ENCODE peak calls at places on chromosomes 6 and 20, in eight cellular contexts. R, E, S, P, L, G, Y and A are unnamed samples.

GRCh38 chr20:24998631-24999445 is 6.3 kb upstream of the APMAP start:
- DNase-seq in E (no peak), P (no peak), S (peak), R (peak), Y (peak), G (no peak), L (no peak), A (no peak)

GRCh38 chr6:89087881-89088280 is 7.3 kb downstream of the PNRC1 start:
- DNase-seq in S (no peak), L (no peak), P (peak), R (no peak), Y (no peak), G (no peak), E (no peak), A (no peak)

GRCh38 chr20:10475225-10475624 is 40.1 kb downstream of the SLX4IP start:
- DNase-seq in S (peak), Y (no peak), E (no peak), R (no peak), L (no peak), P (peak), G (no peak), A (no peak)

GRCh38 chr6:36383608-36384007 is 3.9 kb downstream of the ETV7 start:
- DNase-seq in S (no peak), P (no peak), E (peak), Y (no peak), G (no peak), L (no peak), R (no peak), A (no peak)

GRCh38 chr6:7216941-7217621 is 95.9 kb downstream of the SSR1 start:
- DNase-seq in S (no peak), L (no peak), Y (no peak), G (no peak), E (no peak), R (peak), P (no peak), A (no peak)

GRCh38 chr6:49606696-49607390 is 29.8 kb downstream of the RHAG start:
- DNase-seq in E (peak), R (no peak), L (peak), G (peak), Y (no peak), S (peak), P (peak), A (peak)

GRCh38 chr6:115796829-115797228 is 263.9 kb downstream of the FRK start:
- DNase-seq in Y (no peak), L (no peak), E (no peak), S (no peak), G (no peak), P (no peak), R (no peak), A (no peak)

GRCh38 chr20:38434310-38434741 is 802 bp downstream of the SNHG17 start:
- DNase-seq in Y (no peak), S (no peak), L (peak), R (no peak), G (no peak), P (peak), E (peak), A (no peak)

GRCh38 chr6:148737806-148738205 is 9.0 kb upstream of the UST start:
- DNase-seq in S (no peak), G (no peak), L (no peak), Y (no peak), P (no peak), R (no peak), E (no peak), A (no peak)

GRCh38 chr6:105500693-105501092 is 97.8 kb upstream of the PREP start:
- DNase-seq in Y (no peak), S (no peak), L (no peak), P (no peak), R (no peak), E (no peak), G (no peak), A (no peak)

GRCh38 chr20:10076126-10077080 is 41.6 kb downstream of the ANKEF1 start:
- DNase-seq in S (peak), G (peak), P (peak), Y (no peak), L (peak), E (peak), R (no peak), A (peak)

GRCh38 chr6:88013015-88013414 is 34.6 kb upstream of the SPACA1 start:
- DNase-seq in L (peak), P (no peak), R (no peak), S (no peak), G (no peak), Y (no peak), E (no peak), A (no peak)

GRCh38 chr6:28401172-28401571 is 1.6 kb upstream of the ZSCAN12 start:
- DNase-seq in P (peak), L (peak), Y (no peak), E (no peak), G (no peak), S (peak), R (no peak), A (peak)

GRCh38 chr6:122610690-122611455 is 668 bp downstream of the PKIB start:
- DNase-seq in R (peak), L (peak), E (peak), P (peak), G (peak), S (peak), Y (no peak), A (peak)

GRCh38 chr6:39365281-39366074 is 43.0 kb upstream of the KCNK16 start:
- DNase-seq in S (peak), P (peak), G (peak), Y (no peak), L (peak), E (no peak), R (no peak), A (peak)

GRCh38 chr6:17032595-17033591 is 69.0 kb upstream of the STMND1 start:
- DNase-seq in E (peak), L (peak), Y (peak), P (peak), R (peak), S (peak), G (peak), A (peak)

GRCh38 chr20:44004306-44004915 is 89.8 kb downstream of the TOX2 start:
- DNase-seq in G (no peak), L (no peak), E (no peak), S (no peak), Y (no peak), R (no peak), P (no peak), A (no peak)

GRCh38 chr6:159213401-159213800 is 44.2 kb downstream of the FNDC1 start:
- DNase-seq in S (peak), Y (no peak), P (no peak), E (no peak), L (no peak), G (no peak), R (no peak), A (no peak)

GRCh38 chr20:32777177-32777956 is 15.2 kb downstream of the DNMT3B start:
- DNase-seq in P (no peak), E (peak), R (no peak), S (no peak), L (no peak), Y (no peak), G (no peak), A (no peak)

GRCh38 chr6:37513155-37513554 is 13.5 kb upstream of the CCDC167 start:
- DNase-seq in P (no peak), R (no peak), G (no peak), S (no peak), E (no peak), L (no peak), Y (no peak), A (no peak)

GRCh38 chr6:44002591-44003344 is 124.5 kb downstream of the MRPL14 start:
- DNase-seq in S (peak), G (peak), P (peak), R (peak), Y (no peak), E (peak), L (peak), A (no peak)

GRCh38 chr6:142568857-142569597 is 267.2 kb downstream of the ADGRG6 start:
- DNase-seq in R (no peak), E (no peak), G (peak), L (peak), S (peak), Y (no peak), P (peak), A (no peak)

GRCh38 chr6:148559848-148560433 is 186.9 kb upstream of the UST start:
- DNase-seq in E (peak), P (peak), L (peak), Y (peak), R (peak), G (peak), S (peak), A (peak)

GRCh38 chr6:21595265-21595950 is 1.9 kb downstream of the SOX4 start:
- DNase-seq in G (peak), P (peak), Y (no peak), S (peak), L (peak), E (peak), R (peak), A (peak)

GRCh38 chr6:50815436-50816114 is 3.1 kb upstream of the TFAP2B start:
- DNase-seq in R (no peak), P (peak), Y (no peak), G (peak), L (peak), E (no peak), S (peak), A (peak)

GRCh38 chr6:100366419-100366818 is 98.3 kb downstream of the SIM1 start:
- DNase-seq in L (peak), E (peak), P (peak), R (no peak), G (peak), Y (no peak), S (peak), A (peak)

GRCh38 chr6:3151705-3152104 is 5.6 kb downstream of the TUBB2A start:
- DNase-seq in Y (peak), E (no peak), G (no peak), L (no peak), S (no peak), P (no peak), R (no peak), A (no peak)

GRCh38 chr6:3144571-3144970 is 12.8 kb downstream of the TUBB2A start:
- DNase-seq in L (no peak), G (no peak), Y (no peak), P (no peak), E (no peak), S (no peak), R (no peak), A (no peak)

GRCh38 chr6:3152689-3153088 is 4.7 kb downstream of the TUBB2A start:
- DNase-seq in G (no peak), P (no peak), R (no peak), S (no peak), E (no peak), Y (no peak), L (no peak), A (no peak)

DNA sequence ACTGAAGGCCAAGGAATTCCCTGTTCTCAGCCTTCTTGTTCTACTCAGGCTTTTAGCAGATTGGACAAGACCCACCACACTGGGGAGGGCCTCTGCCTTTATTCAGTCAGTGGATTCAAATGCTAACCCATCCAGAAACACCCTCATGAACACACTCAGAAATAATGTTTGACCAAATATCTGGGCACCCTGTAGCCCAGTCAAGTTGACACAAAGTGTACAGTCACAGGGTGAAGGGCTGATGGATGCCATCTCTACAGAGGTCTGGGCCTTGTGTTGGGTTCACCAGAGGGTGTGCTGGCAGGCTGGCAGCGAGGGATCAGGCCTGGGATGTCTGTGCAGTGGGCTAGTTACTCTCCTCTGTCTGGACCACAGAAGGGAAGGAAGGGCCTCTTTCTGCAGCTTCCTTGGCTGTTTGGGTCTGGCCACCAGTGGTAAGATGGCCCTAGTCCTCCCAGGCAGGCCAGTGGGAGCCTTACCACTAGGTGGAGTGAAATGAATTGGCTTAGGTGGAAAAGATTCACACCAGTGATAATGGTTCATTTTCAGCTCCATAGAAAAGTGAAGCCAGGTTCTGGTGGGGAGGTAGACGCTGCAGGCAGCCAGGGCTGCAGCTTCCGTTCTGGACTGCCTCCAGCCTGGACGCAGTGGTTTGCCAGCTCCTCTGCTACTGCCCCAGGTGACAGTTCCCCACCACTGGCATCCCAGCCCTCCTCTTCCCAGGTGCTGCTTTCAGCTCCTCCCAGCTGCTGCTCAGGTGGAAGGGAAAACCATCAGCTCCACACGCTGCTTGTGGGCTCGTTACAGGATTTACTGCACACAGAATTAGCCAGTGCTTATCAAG is 9.2 kb downstream of the TUBB2A start:
- DNase-seq in P (no peak), E (no peak), G (no peak), R (no peak), S (no peak), L (no peak), Y (no peak), A (no peak)
- TF ChIP-seq CTCF in P (no peak), E (no peak), G (peak), R (no peak), S (peak), L (peak), Y (no peak), A (no peak)

DNA sequence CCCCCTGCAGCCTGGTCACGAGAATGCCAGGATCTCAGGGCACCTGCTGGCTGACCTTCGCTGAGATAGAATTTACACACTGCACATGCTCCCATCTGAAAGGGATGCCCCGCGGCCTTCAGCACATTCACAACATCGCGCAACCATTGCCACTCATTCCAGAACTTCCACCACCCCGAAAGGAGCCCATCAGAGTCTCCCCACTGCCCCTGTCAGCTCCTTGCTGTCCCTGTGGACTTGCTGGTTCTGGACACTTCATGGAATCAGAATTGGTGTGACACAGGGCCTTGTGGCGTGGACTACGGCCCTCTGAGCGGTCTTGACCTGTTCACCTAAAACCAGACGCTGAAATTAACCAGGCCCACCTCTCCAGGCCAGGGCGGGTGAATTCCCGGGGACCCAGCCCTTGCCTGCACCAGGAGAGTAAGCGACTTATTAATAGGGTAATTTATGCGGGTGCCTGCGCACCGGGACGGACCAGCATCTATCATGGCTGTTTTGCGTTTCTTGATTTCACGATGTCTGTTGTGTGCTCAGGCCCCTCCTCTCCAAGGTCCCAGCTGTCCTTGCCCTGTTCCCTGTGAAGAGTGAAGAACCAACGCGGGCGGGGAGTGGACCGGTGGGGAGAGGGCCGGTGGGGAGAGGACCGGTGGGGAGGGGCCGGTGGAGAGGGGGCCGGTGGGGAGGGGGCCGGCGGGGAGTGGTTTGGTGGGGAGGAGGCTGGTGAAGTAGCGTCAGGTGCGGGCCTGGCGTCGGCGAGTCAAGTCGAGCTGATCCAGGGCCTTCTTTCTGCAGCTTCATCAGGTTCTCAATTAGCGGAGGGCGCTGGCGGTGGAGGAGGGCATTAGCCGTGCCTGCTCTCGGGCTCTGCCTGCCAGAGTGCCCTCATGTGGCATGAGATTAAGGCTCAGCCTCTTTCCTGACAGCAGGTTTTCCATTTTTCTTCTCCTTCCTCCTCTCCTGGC is 20.9 kb upstream of the BHLHE23 start:
- DNase-seq in E (peak), P (no peak), S (no peak), L (no peak), R (peak), G (no peak), Y (no peak), A (peak)
- TF ChIP-seq CTCF in E (peak), P (no peak), S (no peak), L (no peak), R (no peak), G (no peak), Y (no peak), A (no peak)

DNA sequence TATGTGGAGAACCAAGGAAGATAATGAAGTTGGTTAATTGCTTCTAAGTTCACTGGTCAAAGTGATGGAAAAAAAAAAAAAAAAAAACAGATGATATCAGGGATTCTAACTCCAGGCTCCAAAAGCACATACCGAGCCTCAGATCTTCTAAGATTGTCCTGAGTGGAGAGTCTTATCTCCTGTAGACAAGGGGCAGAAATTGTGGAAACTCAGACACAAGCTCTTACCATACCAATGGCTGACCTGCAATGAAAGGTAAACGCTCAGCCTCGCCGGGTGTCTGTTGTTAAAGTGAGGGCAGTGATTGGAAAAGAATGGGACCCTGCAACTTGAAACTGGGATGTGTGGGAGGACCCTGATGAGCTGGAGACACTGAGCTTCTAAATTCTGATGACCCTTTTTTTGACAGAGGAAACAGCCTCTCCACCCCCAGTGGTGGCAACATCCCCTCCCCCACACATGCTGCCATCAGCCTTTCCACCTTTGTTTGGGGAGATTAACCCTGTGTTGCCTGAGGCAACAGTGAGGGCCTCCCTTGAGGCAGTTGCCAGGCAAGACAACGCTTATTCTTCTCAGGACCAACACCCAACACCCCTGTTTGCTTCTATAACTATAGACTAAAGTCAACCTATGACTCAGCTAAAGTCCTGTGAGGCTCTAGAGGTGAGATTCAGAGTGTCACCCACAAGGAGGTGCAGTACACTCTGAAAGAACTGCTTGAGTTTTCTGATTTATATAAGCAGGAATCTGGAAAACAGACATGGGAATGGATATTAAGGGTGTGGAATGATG is 154.0 kb downstream of the THBS2 start:
- DNase-seq in E (peak), S (peak), L (peak), Y (no peak), R (no peak), G (peak), P (peak), A (peak)
- TF ChIP-seq CTCF in E (no peak), S (peak), L (peak), Y (no peak), R (no peak), G (peak), P (peak), A (peak)

GRCh38 chr6:93017626-93018025 is 401.7 kb downstream of the EPHA7 start:
- DNase-seq in R (no peak), P (no peak), S (no peak), Y (no peak), G (no peak), L (no peak), E (no peak), A (no peak)

GRCh38 chr6:93017213-93017612 is 402.1 kb downstream of the EPHA7 start:
- DNase-seq in S (no peak), E (no peak), L (peak), R (no peak), G (peak), Y (no peak), P (no peak), A (no peak)

GRCh38 chr6:93021235-93021909 is 398.0 kb downstream of the EPHA7 start:
- DNase-seq in R (no peak), L (no peak), G (no peak), S (no peak), E (no peak), P (no peak), Y (no peak), A (no peak)
- TF ChIP-seq CTCF in R (no peak), L (no peak), G (no peak), S (no peak), E (no peak), P (no peak), Y (no peak), A (no peak)

GRCh38 chr6:161833099-161833860 is 559.4 kb upstream of the AGPAT4 start:
- DNase-seq in E (no peak), P (no peak), R (no peak), L (no peak), G (no peak), Y (no peak), S (no peak), A (no peak)

GRCh38 chr6:161830866-161831600 is 557.2 kb upstream of the AGPAT4 start:
- DNase-seq in G (no peak), Y (no peak), L (no peak), E (no peak), S (no peak), R (no peak), P (no peak), A (no peak)

GRCh38 chr6:161828355-161828754 is 554.5 kb upstream of the AGPAT4 start:
- DNase-seq in G (no peak), S (no peak), Y (no peak), E (no peak), P (no peak), L (no peak), R (no peak), A (no peak)

GRCh38 chr6:161832622-161833021 is 558.8 kb upstream of the AGPAT4 start:
- DNase-seq in E (no peak), Y (no peak), S (no peak), L (no peak), G (no peak), P (no peak), R (no peak), A (no peak)

GRCh38 chr6:161829186-161829794 is 555.4 kb upstream of the AGPAT4 start:
- DNase-seq in Y (no peak), P (no peak), L (no peak), S (no peak), R (no peak), E (no peak), G (peak), A (no peak)
- TF ChIP-seq CTCF in Y (no peak), P (no peak), L (no peak), S (no peak), R (no peak), E (no peak), G (peak), A (no peak)

GRCh38 chr20:20130399-20130798 is 78.1 kb downstream of the CFAP61 start:
- DNase-seq in P (peak), S (peak), E (peak), L (peak), R (no peak), Y (no peak), G (no peak), A (peak)
- TF ChIP-seq CTCF in P (no peak), S (peak), E (peak), L (peak), R (no peak), Y (no peak), G (peak), A (peak)

GRCh38 chr6:117280922-117281321 is 15.6 kb downstream of the VGLL2 start:
- DNase-seq in Y (no peak), P (no peak), E (no peak), G (no peak), S (peak), L (no peak), R (no peak), A (peak)
- TF ChIP-seq CTCF in Y (no peak), P (peak), E (peak), G (peak), S (peak), L (peak), R (peak), A (peak)

DNA sequence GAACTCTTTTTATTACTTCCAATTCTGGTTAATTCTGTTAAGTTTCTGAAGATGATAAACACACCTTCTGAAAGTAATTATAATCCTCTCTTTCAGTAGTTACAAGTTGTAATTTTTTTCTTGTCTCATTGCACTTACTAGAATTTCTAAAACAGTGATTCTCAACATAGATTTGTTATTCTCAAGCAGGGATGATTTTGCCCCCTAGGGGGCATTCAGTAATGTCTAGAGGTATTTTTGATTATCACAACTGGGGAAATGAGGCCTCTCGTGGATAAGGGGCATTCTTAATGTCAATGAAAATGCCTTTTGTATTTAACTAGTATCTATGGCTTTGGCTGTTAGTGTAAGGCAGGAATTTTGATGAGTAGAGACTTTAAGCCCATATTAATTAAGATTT is 39.4 kb upstream of the MAFB start:
- DNase-seq in Y (no peak), G (no peak), R (no peak), P (peak), E (no peak), S (no peak), L (no peak), A (no peak)
- TF ChIP-seq CTCF in Y (peak), G (peak), R (no peak), P (no peak), E (peak), S (peak), L (peak), A (peak)